ENCODE peak calls at places on chromosomes 5 and 9, in ten cellular contexts. O, Y, I, E, U, S, X, D, G and C are unnamed samples.

GRCh38 chr5:175201393-175201792 is 242.6 kb downstream of the DRD1 start:
- DNase-seq in I (no peak), S (no peak), D (no peak), X (no peak), U (no peak), Y (no peak), O (no peak), E (no peak), G (no peak), C (no peak)

GRCh38 chr5:72920690-72921089 is 35.2 kb upstream of the FCHO2 start:
- DNase-seq in D (no peak), U (no peak), O (no peak), I (no peak), Y (no peak), E (peak), G (no peak), S (peak), X (no peak), C (no peak)

GRCh38 chr5:113117543-113118110 is 141.0 kb downstream of the DCP2 start:
- DNase-seq in I (no peak), O (no peak), Y (no peak), E (peak), X (no peak), S (no peak), G (no peak), D (no peak), U (no peak), C (no peak)

GRCh38 chr5:178244566-178244965 is 12.0 kb upstream of the PHYKPL start:
- DNase-seq in I (no peak), S (no peak), U (peak), G (no peak), D (no peak), O (no peak), E (peak), Y (no peak), X (no peak), C (no peak)

GRCh38 chr5:36688722-36689121 is 82.3 kb downstream of the SLC1A3 start:
- DNase-seq in X (no peak), G (no peak), U (no peak), D (no peak), O (no peak), E (peak), I (no peak), Y (peak), S (peak), C (no peak)

GRCh38 chr9:107807183-107807582 is 317.6 kb upstream of the KLF4 start:
- DNase-seq in G (no peak), U (no peak), Y (no peak), O (no peak), I (no peak), X (no peak), D (no peak), E (peak), S (no peak), C (no peak)

GRCh38 chr9:128494108-128494742 is 10.3 kb upstream of the GLE1 start:
- DNase-seq in E (no peak), X (no peak), S (no peak), I (no peak), G (peak), O (peak), U (no peak), Y (no peak), D (peak), C (no peak)

GRCh38 chr9:126953089-126953809 is 38.7 kb downstream of the RALGPS1 start:
- DNase-seq in X (no peak), E (no peak), I (no peak), G (no peak), S (no peak), D (no peak), U (no peak), Y (no peak), O (no peak), C (no peak)

GRCh38 chr5:124040799-124041198 is 528.8 kb downstream of the CSNK1G3 start:
- DNase-seq in O (no peak), I (no peak), E (no peak), Y (no peak), D (peak), S (no peak), G (no peak), U (no peak), X (no peak), C (no peak)